ENCODE peak calls at places on chromosomes 6 and 20, in six cellular contexts. N is IMR-90, G is H1, L is hepatocyte, M is MM.1S, V is GM23248. H is an unnamed sample.

GRCh38 chr20:6395695-6396094 is 272.9 kb upstream of the FERMT1 start:
- DNase-seq in N (peak; percentile 3), G (no peak), L (no peak), M (no peak), V (no peak), H (peak; percentile 9)

GRCh38 chr6:170031684-170032121 is 259.2 kb downstream of the DLL1 start:
- DNase-seq in N (no peak), G (no peak), L (no peak), M (no peak), V (peak; percentile 24), H (no peak)

GRCh38 chr6:85643530-85644373 is 1.1 kb upstream of the SYNCRIP start:
- DNase-seq in N (peak; percentile 93), G (peak; percentile 63), L (peak; percentile 94), M (peak; percentile 91), V (peak; percentile 97), H (peak; percentile 98)

GRCh38 chr6:57434944-57435343 is 117.5 kb downstream of the PRIM2 start:
- DNase-seq in N (no peak), G (no peak), L (no peak), M (no peak), V (no peak), H (no peak)

GRCh38 chr20:46057856-46058655 is 29.0 kb downstream of the SLC12A5 start:
- DNase-seq in N (peak; percentile 47), G (no peak), L (peak; percentile 68), M (no peak), V (peak; percentile 76), H (peak; percentile 35)

GRCh38 chr6:11207199-11207968 is 25.1 kb downstream of the NEDD9 start:
- DNase-seq in N (peak; percentile 100), G (no peak), L (peak; percentile 86), M (no peak), V (peak; percentile 96), H (peak; percentile 98)

GRCh38 chr20:17179840-17180239 is 47.0 kb upstream of the PCSK2 start:
- DNase-seq in N (no peak), G (no peak), L (no peak), M (no peak), V (no peak), H (no peak)

GRCh38 chr6:133631421-133631820 is 257.5 kb upstream of the TCF21 start:
- DNase-seq in N (peak; percentile 73), G (no peak), L (no peak), M (no peak), V (peak; percentile 62), H (peak; percentile 73)

GRCh38 chr20:57287007-57287810 is 20.8 kb upstream of the BMP7 start:
- DNase-seq in N (no peak), G (no peak), L (peak; percentile 36), M (no peak), V (peak; percentile 24), H (no peak)

GRCh38 chr6:145763742-145764141 is 28.4 kb upstream of the EPM2A start:
- DNase-seq in N (no peak), G (no peak), L (no peak), M (no peak), V (no peak), H (no peak)

GRCh38 chr6:12181481-12181880 is 108.7 kb upstream of the EDN1 start:
- DNase-seq in N (no peak), G (no peak), L (no peak), M (no peak), V (no peak), H (no peak)

GRCh38 chr20:347640-348484 is 951 bp downstream of the NRSN2 start:
- DNase-seq in N (peak; percentile 90), G (peak; percentile 89), L (peak; percentile 99), M (peak; percentile 86), V (peak; percentile 97), H (peak; percentile 93)

GRCh38 chr20:31859998-31860380 is 10.3 kb downstream of the DUSP15 start:
- DNase-seq in N (no peak), G (no peak), L (no peak), M (no peak), V (no peak), H (no peak)

GRCh38 chr20:62578294-62578897 is 63.9 kb upstream of the SLCO4A1 start:
- DNase-seq in N (no peak), G (no peak), L (no peak), M (no peak), V (no peak), H (no peak)

GRCh38 chr6:33144373-33144772 is 47.9 kb downstream of the COL11A2 start:
- DNase-seq in N (no peak), G (no peak), L (no peak), M (no peak), V (peak; percentile 30), H (no peak)

GRCh38 chr6:110547266-110547964 is 71.0 kb upstream of the SLC22A16 start:
- DNase-seq in N (peak; percentile 70), G (no peak), L (no peak), M (no peak), V (peak; percentile 78), H (no peak)

GRCh38 chr6:139370707-139371345 is 3.6 kb downstream of the CITED2 start:
- DNase-seq in N (peak; percentile 63), G (no peak), L (no peak), M (no peak), V (peak; percentile 64), H (no peak)

GRCh38 chr20:37801921-37802320 is 101.0 kb upstream of the VSTM2L start:
- DNase-seq in N (no peak), G (no peak), L (no peak), M (no peak), V (no peak), H (no peak)

GRCh38 chr6:41334482-41335023 is 855 bp upstream of the NCR2 start:
- DNase-seq in N (no peak), G (no peak), L (no peak), M (no peak), V (peak; percentile 15), H (no peak)

GRCh38 chr6:2714359-2714895 is 36.3 kb downstream of the MYLK4 start:
- DNase-seq in N (peak; percentile 97), G (no peak), L (no peak), M (no peak), V (peak; percentile 95), H (peak; percentile 97)

GRCh38 chr20:25521382-25521781 is 63.9 kb downstream of the NINL start:
- DNase-seq in N (no peak), G (no peak), L (no peak), M (no peak), V (no peak), H (no peak)

GRCh38 chr6:150443621-150444020 is 74.8 kb downstream of the IYD start:
- DNase-seq in N (no peak), G (no peak), L (no peak), M (no peak), V (peak; percentile 13), H (no peak)

GRCh38 chr6:63660737-63661136 is 25.1 kb downstream of the PHF3 start:
- DNase-seq in N (no peak), G (no peak), L (no peak), M (no peak), V (no peak), H (no peak)

GRCh38 chr6:43927525-43928210 is 157.7 kb downstream of the VEGFA start:
- DNase-seq in N (no peak), G (no peak), L (no peak), M (no peak), V (no peak), H (no peak)

GRCh38 chr6:127345521-127345920 is 2.1 kb upstream of the ECHDC1 start:
- DNase-seq in N (no peak), G (no peak), L (no peak), M (no peak), V (no peak), H (no peak)

GRCh38 chr6:127341471-127342202 is 1.8 kb downstream of the ECHDC1 start:
- DNase-seq in N (no peak), G (no peak), L (no peak), M (peak; percentile 8), V (no peak), H (no peak)

GRCh38 chr6:127342946-127343752 is at the start of gene ECHDC1:
- DNase-seq in N (peak; percentile 66), G (no peak), L (peak; percentile 80), M (peak; percentile 63), V (peak; percentile 88), H (peak; percentile 75)

GRCh38 chr6:127342296-127342945 is 988 bp downstream of the ECHDC1 start:
- DNase-seq in N (peak; percentile 54), G (no peak), L (peak; percentile 46), M (peak; percentile 8), V (peak; percentile 63), H (peak; percentile 22)

GRCh38 chr6:127343753-127344659 is 597 bp upstream of the ECHDC1 start:
- DNase-seq in N (peak; percentile 79), G (no peak), L (peak; percentile 28), M (peak; percentile 37), V (peak; percentile 63), H (peak; percentile 62)
- H3K4me2 ChIP-seq in N (peak overlapping the region; percentile 88), G (peak overlapping the region; percentile 92), L (peak overlapping the region; percentile 88), M (peak overlapping the region; percentile 82), V (peak overlapping the region; percentile 97), H (peak overlapping the region; percentile 85)

DNA sequence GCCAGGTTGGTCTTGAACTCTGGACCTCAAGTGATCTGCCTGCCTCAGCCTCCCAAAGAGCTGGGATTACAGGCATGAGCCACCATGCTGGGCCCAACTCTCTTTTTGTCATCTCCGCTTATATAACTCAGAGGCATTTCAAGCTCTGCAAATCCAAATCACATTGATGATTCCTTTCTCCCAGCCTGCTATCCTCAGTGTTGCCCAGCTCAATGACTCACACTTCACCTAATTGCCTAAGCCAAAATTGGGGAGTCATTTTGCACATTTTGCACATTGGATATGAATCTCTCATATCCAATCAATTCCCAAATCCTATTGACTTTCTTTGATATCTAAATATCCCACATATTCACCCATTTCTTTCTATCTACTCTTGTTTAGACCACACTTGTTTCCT is 3.9 kb downstream of the UTRN start:
- DNase-seq in N (no peak), G (no peak), L (no peak), M (no peak), V (peak; percentile 56), H (no peak)
- H4K20me1 ChIP-seq in N (peaks cover 6% of the 10 kb centered on the region), G (no peaks in the 10 kb centered on the region), L (peaks cover 7% of the 10 kb centered on the region), M (no peaks in the 10 kb centered on the region), V (no peaks in the 10 kb centered on the region), H (no peaks in the 10 kb centered on the region)

DNA sequence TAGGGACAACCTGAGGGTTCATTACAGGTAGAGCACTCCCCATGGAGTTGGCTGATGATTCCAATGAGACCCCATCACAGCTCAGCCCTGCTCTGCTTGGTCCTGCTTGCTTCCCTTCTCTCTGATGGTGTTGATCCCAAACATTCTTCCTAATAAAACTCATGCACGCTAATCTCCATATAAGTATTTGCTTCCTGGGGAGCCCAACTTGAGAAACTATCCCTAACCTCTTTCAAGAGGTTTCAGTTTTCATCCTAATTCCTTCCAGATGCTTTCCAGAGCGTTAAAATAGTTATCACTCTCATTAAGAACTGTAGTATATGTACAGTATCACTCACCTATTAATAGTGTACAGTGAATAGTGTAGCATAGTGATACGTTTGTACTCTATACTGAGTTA is 68.1 kb downstream of the EPHA7 start:
- DNase-seq in N (no peak), G (no peak), L (no peak), M (no peak), V (no peak), H (no peak)
- H3K4me3 ChIP-seq in N (no peak overlapping the region), G (no peak overlapping the region), L (no peak overlapping the region), M (no peak overlapping the region), V (no peak overlapping the region), H (no peak overlapping the region)

GRCh38 chr6:25303234-25303633 is 24.1 kb downstream of the CARMIL1 start:
- DNase-seq in N (no peak), G (no peak), L (no peak), M (no peak), V (no peak), H (no peak)
- H3K4me2 ChIP-seq in N (no peak overlapping the region), G (no peak overlapping the region), L (peak overlapping the region; percentile 62), M (no peak overlapping the region), V (peak overlapping the region; percentile 65), H (peak overlapping the region; percentile 6)